ENCODE peak calls at places on chromosomes 6 and 20, in seven cellular contexts. W is AML-193; C is stimulated activated CD4-positive, alpha-beta T cell treated with anti-CD3 and anti-CD28 coated beads, Interleukin-4, amount 100 ng/mL, for 48 hours; N is HCEC 1CT; D is RWPE1; E is DND-41; Y is effector CD4-positive, alpha-beta T cell. A is an unnamed sample.

GRCh38 chr6:160285541-160286105 is 27.0 kb upstream of the SLC22A2 start:
- DNase-seq in D (no peak), N (no peak), C (no peak), E (no peak), Y (no peak), W (no peak), A (no peak)

GRCh38 chr6:152078804-152079203 is 271.3 kb downstream of the ESR1 start:
- DNase-seq in D (no peak), W (no peak), C (no peak), E (no peak), Y (no peak), N (no peak), A (no peak)

GRCh38 chr6:21523652-21524051 is 69.9 kb upstream of the SOX4 start:
- DNase-seq in D (no peak), N (no peak), E (no peak), W (no peak), Y (no peak), C (no peak), A (no peak)

GRCh38 chr20:59603727-59604608 is at the start of gene PHACTR3:
- DNase-seq in C (no peak), E (no peak), Y (no peak), D (no peak), W (no peak), N (no peak), A (no peak)

GRCh38 chr20:53933232-53933846 is 137.1 kb downstream of the BCAS1 start:
- DNase-seq in D (no peak), E (no peak), Y (no peak), W (no peak), N (no peak), C (no peak), A (no peak)

GRCh38 chr6:170442596-170442995 is 110.5 kb downstream of the PSMB1 start:
- DNase-seq in W (no peak), N (no peak), D (no peak), Y (no peak), C (no peak), E (no peak), A (no peak)

GRCh38 chr6:35181313-35181932 is 32.3 kb upstream of the SCUBE3 start:
- DNase-seq in D (no peak), N (peak), C (no peak), E (no peak), Y (no peak), W (no peak), A (no peak)

GRCh38 chr20:23636182-23636907 is 1.4 kb downstream of the CST3 start:
- DNase-seq in N (no peak), Y (no peak), W (no peak), E (no peak), D (no peak), C (no peak), A (no peak)

GRCh38 chr6:10413850-10414765 is 766 bp downstream of the TFAP2A start:
- DNase-seq in C (no peak), D (peak), W (peak), Y (no peak), N (no peak), E (no peak), A (no peak)

GRCh38 chr6:125107896-125108295 is 45.7 kb upstream of the TPD52L1 start:
- DNase-seq in N (peak), D (no peak), E (no peak), W (no peak), C (no peak), Y (no peak), A (no peak)

GRCh38 chr6:105431226-105431625 is 28.3 kb upstream of the PREP start:
- DNase-seq in E (peak), C (no peak), D (peak), Y (peak), W (peak), N (peak), A (peak)

GRCh38 chr6:163249651-163250101 is 164.8 kb upstream of the QKI start:
- DNase-seq in C (no peak), E (no peak), D (no peak), Y (no peak), N (no peak), W (no peak), A (peak)

GRCh38 chr6:153125032-153125431 is 6.0 kb downstream of the RGS17 start:
- DNase-seq in W (no peak), D (no peak), N (no peak), E (no peak), C (no peak), Y (no peak), A (no peak)

GRCh38 chr20:5845686-5846651 is 95.8 kb downstream of the SHLD1 start:
- DNase-seq in C (no peak), W (no peak), Y (no peak), D (no peak), N (peak), E (no peak), A (peak)

GRCh38 chr6:166989427-166990034 is 9.7 kb upstream of the CEP43 start:
- DNase-seq in C (peak), W (peak), E (peak), Y (peak), N (peak), D (no peak), A (peak)

GRCh38 chr6:89941031-89941775 is 46.9 kb downstream of the GJA10 start:
- DNase-seq in E (no peak), W (no peak), Y (no peak), D (no peak), N (no peak), C (no peak), A (no peak)

GRCh38 chr6:164021589-164022290 is 607.2 kb downstream of the QKI start:
- DNase-seq in Y (no peak), W (no peak), N (no peak), C (no peak), D (no peak), E (no peak), A (no peak)

A was measured in MV-4-11.